ENCODE peak calls at places on chromosomes 6 and 20, in ten cellular contexts. L, R, M, B, A, S, X, D, N and O are unnamed samples. For H3K4me1, the result is how much of the 10 kb centered on the place peaks cover.

GRCh38 chr6:44771647-44772415 is 384.3 kb downstream of the CDC5L start:
- DNase-seq in R (no peak), B (no peak), L (no peak), D (no peak), S (no peak), N (no peak), M (no peak), X (no peak), A (no peak), O (no peak)

GRCh38 chr20:35886537-35886936 is 67.8 kb downstream of the SCAND1 start:
- DNase-seq in L (no peak), N (no peak), X (no peak), M (no peak), D (peak), R (no peak), S (no peak), A (no peak), B (no peak), O (no peak)

GRCh38 chr20:2631228-2631627 is 21.2 kb upstream of the NOP56 start:
- DNase-seq in D (no peak), S (no peak), M (no peak), R (no peak), B (no peak), X (no peak), A (no peak), N (no peak), L (no peak), O (no peak)

GRCh38 chr20:44805991-44806729 is 4.2 kb downstream of the RIMS4 start:
- DNase-seq in X (peak), L (peak), B (no peak), N (no peak), S (peak), M (peak), R (peak), D (peak), A (peak), O (no peak)

GRCh38 chr6:150280703-150281102 is 88.1 kb upstream of the IYD start:
- DNase-seq in X (no peak), B (no peak), A (no peak), S (no peak), R (no peak), M (no peak), D (no peak), N (no peak), L (no peak), O (no peak)

GRCh38 chr6:20266851-20267608 is 54.8 kb upstream of the MBOAT1 start:
- DNase-seq in N (peak), S (no peak), R (no peak), X (no peak), B (no peak), A (no peak), L (no peak), M (no peak), D (peak), O (no peak)

GRCh38 chr6:8006208-8006607 is 58.0 kb downstream of the BLOC1S5 start:
- DNase-seq in D (peak), B (no peak), N (no peak), R (no peak), M (peak), L (no peak), S (no peak), A (no peak), X (no peak), O (no peak)

GRCh38 chr6:17450825-17451224 is 57.4 kb downstream of the CAP2 start:
- DNase-seq in R (no peak), N (no peak), M (no peak), B (no peak), D (no peak), L (no peak), S (no peak), X (no peak), A (no peak), O (no peak)

GRCh38 chr6:139967497-139967896 is 593.0 kb upstream of the CITED2 start:
- DNase-seq in R (no peak), B (no peak), L (no peak), A (no peak), S (no peak), X (no peak), D (no peak), N (no peak), M (peak), O (no peak)

GRCh38 chr6:131982740-131983259 is 31.6 kb upstream of the CCN2 start:
- DNase-seq in D (no peak), M (peak), R (no peak), S (no peak), L (no peak), A (no peak), X (no peak), B (no peak), N (no peak), O (no peak)

GRCh38 chr20:31849306-31849930 is 4.0 kb upstream of the FOXS1 start:
- DNase-seq in M (no peak), D (no peak), L (no peak), S (no peak), R (no peak), X (no peak), A (no peak), N (no peak), B (peak), O (no peak)

GRCh38 chr6:3229566-3230274 is 2.3 kb upstream of the TUBB2B start:
- DNase-seq in N (no peak), S (no peak), D (peak), L (no peak), M (no peak), B (no peak), X (no peak), R (no peak), A (no peak), O (no peak)

GRCh38 chr6:36098253-36098919 is 31.9 kb upstream of the MAPK13 start:
- DNase-seq in R (no peak), L (no peak), B (no peak), A (no peak), D (no peak), X (no peak), N (no peak), S (no peak), M (no peak), O (no peak)

GRCh38 chr20:24100370-24101011 is 111.9 kb upstream of the GGTLC1 start:
- DNase-seq in L (peak), A (peak), B (peak), X (no peak), N (no peak), M (peak), R (no peak), S (peak), D (peak), O (no peak)

GRCh38 chr20:7497985-7498384 is 442.3 kb downstream of the HAO1 start:
- DNase-seq in B (no peak), M (no peak), D (no peak), R (no peak), N (no peak), S (no peak), X (no peak), L (no peak), A (no peak), O (no peak)

GRCh38 chr20:63172726-63173125 is 43.2 kb downstream of the YTHDF1 start:
- DNase-seq in X (no peak), M (no peak), R (peak), S (no peak), L (no peak), A (no peak), N (no peak), B (no peak), D (peak), O (no peak)

GRCh38 chr6:42727084-42727601 is 4.7 kb upstream of the PRPH2 start:
- DNase-seq in R (peak), B (peak), A (peak), S (peak), N (no peak), M (peak), D (no peak), L (peak), X (no peak), O (no peak)

GRCh38 chr6:95519228-95520037 is 57.9 kb upstream of the MANEA start:
- DNase-seq in A (no peak), D (peak), B (no peak), N (no peak), L (no peak), M (no peak), X (no peak), S (no peak), R (no peak), O (no peak)

GRCh38 chr20:63122626-63123025 is 93.3 kb downstream of the YTHDF1 start:
- DNase-seq in R (no peak), D (no peak), N (no peak), A (no peak), L (no peak), B (no peak), M (no peak), S (no peak), X (no peak), O (no peak)

GRCh38 chr6:149357726-149358538 is 40.4 kb downstream of the TAB2 start:
- DNase-seq in A (no peak), B (no peak), N (no peak), R (no peak), M (peak), L (no peak), X (no peak), D (no peak), S (no peak), O (no peak)

GRCh38 chr6:36337814-36338213 is 1.1 kb upstream of the BNIP5 start:
- DNase-seq in X (no peak), M (no peak), N (no peak), A (no peak), R (no peak), S (no peak), B (no peak), D (no peak), L (no peak), O (no peak)

GRCh38 chr6:38221236-38221635 is 401.7 kb downstream of the ZFAND3 start:
- DNase-seq in B (no peak), M (no peak), R (no peak), S (no peak), L (no peak), X (no peak), D (no peak), N (no peak), A (no peak), O (no peak)

GRCh38 chr6:150272264-150272975 is 96.4 kb upstream of the IYD start:
- DNase-seq in S (no peak), A (no peak), B (no peak), M (no peak), X (no peak), L (no peak), R (no peak), N (no peak), D (no peak), O (no peak)

GRCh38 chr6:35481215-35481614 is 13.0 kb downstream of the RPL10A start:
- DNase-seq in A (no peak), M (no peak), X (no peak), R (no peak), L (no peak), N (no peak), B (no peak), D (no peak), S (no peak), O (no peak)

GRCh38 chr6:156557269-156557885 is 219.8 kb upstream of the ARID1B start:
- DNase-seq in M (peak), B (peak), L (no peak), S (no peak), R (no peak), X (no peak), N (no peak), D (no peak), A (no peak), O (no peak)

GRCh38 chr6:71291991-71292390 is 3.4 kb downstream of the OGFRL1 start:
- DNase-seq in N (no peak), D (no peak), X (no peak), R (no peak), M (peak), L (no peak), S (no peak), A (no peak), B (no peak), O (no peak)

GRCh38 chr20:18019068-18019467 is 38.6 kb downstream of the OVOL2 start:
- DNase-seq in L (no peak), A (no peak), B (no peak), X (no peak), D (peak), S (no peak), M (peak), R (no peak), N (no peak), O (no peak)

GRCh38 chr20:11810316-11811130 is 107.2 kb upstream of the BTBD3 start:
- DNase-seq in S (no peak), D (no peak), B (no peak), A (no peak), L (no peak), X (no peak), N (no peak), R (no peak), M (peak), O (no peak)

GRCh38 chr6:19723533-19723932 is 113.6 kb upstream of the ID4 start:
- DNase-seq in N (no peak), X (no peak), A (no peak), B (no peak), S (no peak), M (peak), R (no peak), D (no peak), L (no peak), O (no peak)

GRCh38 chr6:162962093-162962492 is 234.3 kb downstream of the PACRG start:
- DNase-seq in N (no peak), S (no peak), X (no peak), R (no peak), A (no peak), M (peak), D (no peak), L (no peak), B (no peak), O (no peak)

GRCh38 chr6:162960674-162961457 is 233.1 kb downstream of the PACRG start:
- DNase-seq in D (no peak), M (no peak), A (no peak), R (no peak), B (no peak), L (no peak), X (no peak), N (no peak), S (no peak), O (no peak)

GRCh38 chr6:162965366-162965765 is 237.6 kb downstream of the PACRG start:
- DNase-seq in L (no peak), M (no peak), R (no peak), D (no peak), A (no peak), B (no peak), N (no peak), S (no peak), X (no peak), O (no peak)

GRCh38 chr6:162964703-162965140 is 236.9 kb downstream of the PACRG start:
- DNase-seq in M (peak), R (no peak), X (no peak), D (no peak), S (no peak), L (no peak), N (no peak), B (no peak), A (no peak), O (no peak)

DNA sequence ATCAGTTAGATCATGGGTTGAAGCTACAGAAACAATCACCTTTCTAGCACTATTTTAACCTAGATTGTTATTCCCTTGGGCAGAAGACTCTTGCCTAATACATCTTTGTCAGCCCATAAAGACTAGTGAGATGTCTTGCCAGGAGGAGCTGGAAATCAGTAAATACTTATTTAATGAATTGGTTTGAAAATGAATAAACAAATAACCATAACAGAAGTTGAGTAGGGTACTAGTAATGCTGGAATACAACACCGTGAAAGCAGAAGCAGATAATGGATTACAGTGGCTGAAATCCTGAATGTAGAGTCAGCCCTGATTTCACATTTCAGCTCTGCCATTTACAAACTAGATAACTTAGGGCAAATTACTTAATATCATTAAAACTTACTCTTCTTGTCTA is 236.1 kb downstream of the PACRG start:
- DNase-seq in L (no peak), A (no peak), D (no peak), M (no peak), N (no peak), S (no peak), B (no peak), X (no peak), R (no peak), O (no peak)
- H3K4me1 ChIP-seq in L (under half), A (under half), D (under half), M (under half), N (under half), S (under half), B (under half), X (under half), R (under half), O (under half)

GRCh38 chr6:98203170-98203806 is 631.1 kb upstream of the POU3F2 start:
- DNase-seq in A (no peak), M (peak), D (no peak), X (no peak), N (no peak), R (no peak), S (no peak), B (no peak), L (no peak), O (no peak)

GRCh38 chr6:98200084-98200483 is 634.3 kb upstream of the POU3F2 start:
- DNase-seq in M (no peak), B (no peak), L (no peak), D (no peak), S (no peak), A (no peak), N (no peak), R (no peak), X (no peak), O (no peak)
- H3K4me3 ChIP-seq in M (no peak), B (no peak), L (no peak), D (no peak), S (no peak), A (no peak), N (no peak), R (no peak), X (no peak), O (no peak)

DNA sequence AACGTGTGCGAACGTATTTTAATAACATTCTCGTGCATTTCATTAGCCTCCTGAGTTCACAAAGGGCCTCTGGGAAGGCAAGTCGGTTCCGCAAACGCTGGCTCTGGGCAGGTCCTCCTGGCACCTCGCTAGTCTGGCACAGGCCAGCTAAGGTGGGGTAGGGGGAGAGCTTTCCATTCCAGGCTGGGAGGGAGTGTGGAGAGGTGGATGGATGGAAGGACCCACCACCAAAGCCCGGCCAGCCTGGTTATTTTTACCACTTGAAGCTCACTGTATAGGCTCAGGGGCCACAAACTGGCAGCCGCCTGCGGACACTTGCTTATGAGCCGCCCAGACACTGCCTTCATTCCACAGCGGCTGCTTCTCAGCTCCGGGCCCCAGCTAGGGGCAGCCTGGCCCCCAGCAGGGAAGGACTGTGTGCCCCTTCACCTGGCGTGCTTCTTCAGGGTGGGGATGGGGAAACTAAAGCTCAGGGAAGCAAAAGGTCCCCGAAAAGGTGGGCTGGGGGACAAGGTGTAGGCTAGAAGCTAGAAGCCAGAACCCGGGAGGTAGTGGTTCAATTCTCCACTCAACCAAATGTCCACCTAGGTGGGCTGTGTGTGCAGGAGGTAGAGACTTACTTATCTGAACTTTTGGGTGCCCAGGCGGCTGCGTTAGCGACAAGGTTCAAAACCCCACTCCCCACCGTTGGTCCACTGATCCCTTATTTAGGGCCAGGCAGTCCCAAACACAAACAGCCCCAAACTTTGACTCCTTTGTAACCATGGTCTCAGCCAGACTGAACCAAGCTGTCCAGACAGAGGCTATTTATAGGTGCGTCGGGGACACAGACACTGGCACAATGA is 1.7 kb downstream of the PMEPA1 start:
- DNase-seq in B (no peak), S (no peak), L (no peak), M (no peak), N (no peak), X (no peak), A (no peak), D (no peak), R (no peak), O (no peak)
- TF ChIP-seq POLR2A in B (no peak), S (no peak), L (no peak), M (no peak), N (no peak), X (no peak), A (no peak), D (no peak), R (no peak), O (no peak)

GRCh38 chr20:48709292-48709691 is 118.5 kb downstream of the PREX1 start:
- DNase-seq in D (no peak), B (no peak), S (no peak), A (no peak), X (no peak), L (no peak), N (no peak), R (no peak), M (no peak), O (no peak)
- H3K4me1 ChIP-seq in D (under half), B (under half), S (under half), A (under half), X (under half), L (under half), N (under half), R (under half), M (under half), O (under half)

GRCh38 chr6:30750379-30750668 is 6.0 kb upstream of the IER3 start:
- DNase-seq in N (no peak), X (no peak), D (no peak), L (no peak), S (no peak), R (no peak), B (no peak), A (no peak), M (no peak), O (no peak)
- H3K4me3 ChIP-seq in N (no peak), X (no peak), D (no peak), L (no peak), S (no peak), R (no peak), B (no peak), A (no peak), M (no peak), O (no peak)

GRCh38 chr20:49281059-49281912 is 3.4 kb upstream of the ZNFX1 start:
- DNase-seq in R (no peak), N (no peak), S (no peak), L (no peak), A (no peak), X (no peak), M (no peak), D (peak), B (no peak), O (no peak)

GRCh38 chr20:49281913-49282467 is 4.1 kb upstream of the ZNFX1 start:
- DNase-seq in S (no peak), N (no peak), B (no peak), R (no peak), D (no peak), M (no peak), A (no peak), L (no peak), X (no peak), O (no peak)

GRCh38 chr20:49283703-49284625 is 6.1 kb upstream of the ZNFX1 start:
- DNase-seq in A (no peak), L (no peak), X (no peak), B (no peak), D (no peak), R (no peak), N (no peak), M (no peak), S (no peak), O (no peak)

GRCh38 chr20:49283176-49283702 is 5.4 kb upstream of the ZNFX1 start:
- DNase-seq in D (no peak), N (no peak), M (no peak), A (no peak), R (no peak), B (no peak), L (no peak), X (no peak), S (no peak), O (no peak)

DNA sequence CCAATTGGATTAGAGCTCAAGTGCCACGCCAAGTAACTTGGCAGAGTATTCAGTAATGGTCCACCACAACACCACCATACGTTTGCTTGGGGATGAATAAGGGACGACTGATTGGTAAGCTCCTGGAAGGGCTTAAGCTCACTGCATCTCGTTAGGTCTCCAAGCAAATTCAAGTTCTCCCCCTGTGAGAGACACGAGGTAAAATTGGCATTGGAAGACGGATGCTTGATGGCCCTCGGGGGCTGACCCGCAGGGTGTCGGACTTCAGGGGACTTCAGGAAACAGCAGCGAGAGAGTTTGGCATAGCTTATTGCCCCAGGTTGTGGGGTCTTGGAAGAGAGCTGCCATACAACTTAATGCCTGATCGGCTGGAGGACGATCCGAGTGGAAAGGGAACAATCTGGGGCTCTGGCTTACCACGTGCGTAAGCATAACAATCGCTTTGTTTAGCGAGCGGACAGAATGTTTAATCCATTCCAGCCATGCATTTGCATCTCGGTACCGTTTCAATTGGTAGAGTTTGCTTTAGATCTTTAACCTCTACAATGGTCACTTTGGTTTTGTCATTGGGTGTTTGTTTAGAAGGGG is 4.8 kb upstream of the ZNFX1 start:
- DNase-seq in X (no peak), S (no peak), L (no peak), N (no peak), M (no peak), D (no peak), A (no peak), B (no peak), R (no peak), O (no peak)
- TF ChIP-seq POLR2A in X (no peak), S (no peak), L (no peak), N (peak), M (peak), D (peak), A (no peak), B (no peak), R (peak), O (no peak)